ENCODE peak calls at places on chromosomes 13 and 19, in eight cellular contexts. A is cardiac fibroblast; J is T-helper 1 cell; H is NCI-H187 treated with DMSO at 0.1 percent for 48 hours; R is iPS DF 19.7; W is SHP77; T is left lung; U is central memory CD4-positive, alpha-beta T cell. D is an unnamed sample.

GRCh38 chr19:5131866-5132561 is 163.1 kb downstream of the KDM4B start:
- DNase-seq in H (no peak), R (no peak), T (no peak), A (no peak), W (no peak), U (no peak), J (no peak), D (peak)

GRCh38 chr19:43132696-43133095 is 50.2 kb upstream of the PSG2 start:
- DNase-seq in A (no peak), J (no peak), U (no peak), W (no peak), R (no peak), H (no peak), T (no peak), D (no peak)

GRCh38 chr13:40982772-40983171 is 36.3 kb downstream of the ELF1 start:
- DNase-seq in J (peak), T (no peak), A (peak), W (no peak), U (peak), R (no peak), H (no peak), D (no peak)

GRCh38 chr19:39672473-39672872 is 16.8 kb downstream of the LGALS16 start:
- DNase-seq in R (no peak), A (no peak), H (no peak), U (no peak), T (no peak), W (no peak), J (no peak), D (no peak)

GRCh38 chr19:41895745-41896580 is 13.0 kb downstream of the ARHGEF1 start:
- DNase-seq in W (no peak), T (no peak), U (no peak), J (no peak), H (no peak), A (no peak), R (no peak), D (no peak)

GRCh38 chr13:114088234-114088633 is 44.2 kb downstream of the RASA3 start:
- DNase-seq in R (no peak), H (no peak), J (no peak), T (no peak), U (no peak), A (no peak), W (no peak), D (no peak)

GRCh38 chr13:66899955-66900354 is 330.2 kb downstream of the PCDH9 start:
- DNase-seq in R (no peak), H (no peak), T (no peak), A (peak), U (no peak), W (no peak), J (no peak), D (no peak)

GRCh38 chr13:102897371-102898138 is 51.7 kb downstream of the ERCC5 start:
- DNase-seq in U (no peak), W (no peak), T (no peak), J (no peak), A (no peak), H (no peak), R (no peak), D (no peak)

GRCh38 chr19:32916969-32917611 is 47.5 kb upstream of the SLC7A9 start:
- DNase-seq in J (no peak), U (no peak), W (no peak), T (no peak), H (no peak), A (no peak), R (no peak), D (no peak)

GRCh38 chr19:38045554-38046253 is 138.7 kb downstream of the SIPA1L3 start:
- DNase-seq in T (peak), W (no peak), U (no peak), J (no peak), A (no peak), R (no peak), H (no peak), D (no peak)

GRCh38 chr13:108342369-108343289 is 73.1 kb downstream of the TNFSF13B start:
- DNase-seq in T (no peak), R (no peak), U (peak), A (peak), W (peak), H (no peak), J (peak), D (peak)

GRCh38 chr13:113320226-113320875 is 23.3 kb downstream of the LAMP1 start:
- DNase-seq in H (no peak), W (no peak), T (peak), J (no peak), A (no peak), R (no peak), U (no peak), D (no peak)

GRCh38 chr13:110874508-110874960 is 40.3 kb downstream of the ANKRD10 start:
- DNase-seq in J (peak), R (no peak), A (peak), T (peak), U (no peak), W (peak), H (peak), D (peak)

GRCh38 chr19:17946965-17947784 is 14.4 kb downstream of the CCDC124 start:
- DNase-seq in R (no peak), W (no peak), T (peak), A (no peak), H (no peak), U (peak), J (no peak), D (peak)

GRCh38 chr19:55440411-55441105 is 2.5 kb downstream of the SHISA7 start:
- DNase-seq in J (no peak), A (no peak), U (no peak), R (no peak), W (no peak), H (no peak), T (no peak), D (no peak)

GRCh38 chr19:50427997-50428425 is 4.7 kb upstream of the MYBPC2 start:
- DNase-seq in A (peak), H (no peak), R (no peak), U (peak), W (no peak), J (peak), T (peak), D (no peak)

GRCh38 chr19:52778811-52779210 is 7.8 kb downstream of the ZNF600 start:
- DNase-seq in J (no peak), T (no peak), U (peak), W (no peak), H (no peak), A (no peak), R (no peak), D (no peak)

GRCh38 chr19:4584670-4585460 is 25.4 kb upstream of the SEMA6B start:
- DNase-seq in H (no peak), T (no peak), A (no peak), R (no peak), W (peak), U (no peak), J (no peak), D (peak)

GRCh38 chr19:13195678-13196077 is 45.5 kb downstream of the IER2 start:
- DNase-seq in H (no peak), T (no peak), W (no peak), A (no peak), U (peak), R (peak), J (peak), D (peak)

GRCh38 chr13:65856464-65856863 is 1373.7 kb downstream of the PCDH9 start:
- DNase-seq in R (no peak), U (no peak), A (peak), T (no peak), H (no peak), J (no peak), W (no peak), D (no peak)

GRCh38 chr13:44141213-44141724 is 232.4 kb upstream of the SERP2 start:
- DNase-seq in U (peak), W (no peak), J (no peak), A (peak), R (no peak), T (no peak), H (no peak), D (no peak)

D was measured in NCI-H510A treated with DMSO at 0.1 percent for 48 hours.